ENCODE peak calls at places on chromosomes 7 and 10, in four cellular contexts. Z is mesendoderm, M is thoracic aorta, A is mucosa of descending colon. L is an unnamed sample.

GRCh38 chr10:79050896-79051555 is 17.7 kb upstream of the ZMIZ1 start:
- DNase-seq in Z (peak; percentile 60), M (no peak), A (peak; percentile 42), L (peak; percentile 20)

GRCh38 chr10:62594093-62594520 is 210.4 kb upstream of the ADO start:
- DNase-seq in Z (peak; percentile 74), M (no peak), A (peak; percentile 77), L (peak; percentile 54)

GRCh38 chr10:24097771-24098207 is 111.1 kb upstream of the KIAA1217 start:
- DNase-seq in Z (peak; percentile 70), M (no peak), A (no peak), L (no peak)

GRCh38 chr7:1053816-1054370 is 9.5 kb downstream of the GPR146 start:
- DNase-seq in Z (no peak), M (no peak), A (no peak), L (no peak)

GRCh38 chr10:87675396-87676376 is 16.0 kb downstream of the PAPSS2 start:
- DNase-seq in Z (peak; percentile 40), M (no peak), A (no peak), L (no peak)

GRCh38 chr7:122429926-122430325 is 125.4 kb upstream of the FEZF1 start:
- DNase-seq in Z (no peak), M (no peak), A (no peak), L (no peak)

GRCh38 chr7:164882-165660 is 27.3 kb upstream of the FAM20C start:
- DNase-seq in Z (no peak), M (no peak), A (peak; percentile 62), L (no peak)

GRCh38 chr7:137953043-137953691 is 48.7 kb downstream of the CREB3L2 start:
- DNase-seq in Z (peak; percentile 94), M (no peak), A (no peak), L (no peak)

GRCh38 chr10:89165923-89166322 is 41.2 kb downstream of the CH25H start:
- DNase-seq in Z (no peak), M (no peak), A (no peak), L (no peak)

GRCh38 chr7:48887500-48887899 is 36.8 kb upstream of the CDC14C start:
- DNase-seq in Z (peak; percentile 11), M (no peak), A (no peak), L (no peak)

GRCh38 chr7:32298403-32299132 is 191.6 kb downstream of the LSM5 start:
- DNase-seq in Z (peak; percentile 49), M (no peak), A (no peak), L (peak; percentile 11)

GRCh38 chr7:90727412-90727811 is 131.3 kb downstream of the CDK14 start:
- DNase-seq in Z (no peak), M (no peak), A (no peak), L (no peak)

GRCh38 chr10:97320480-97321031 is 1.5 kb downstream of the FRAT1 start:
- DNase-seq in Z (no peak), M (no peak), A (peak; percentile 61), L (no peak)

GRCh38 chr7:44310221-44310848 is 15.1 kb downstream of the CAMK2B start:
- DNase-seq in Z (no peak), M (no peak), A (no peak), L (no peak)

GRCh38 chr10:8404721-8405120 is 350.2 kb downstream of the GATA3 start:
- DNase-seq in Z (no peak), M (no peak), A (no peak), L (no peak)

GRCh38 chr7:158325530-158326381 is 261.9 kb downstream of the PTPRN2 start:
- DNase-seq in Z (peak; percentile 98), M (no peak), A (peak; percentile 55), L (no peak)

GRCh38 chr7:42189535-42189934 is 47.5 kb downstream of the GLI3 start:
- DNase-seq in Z (no peak), M (no peak), A (no peak), L (no peak)

GRCh38 chr7:16849295-16850148 is 32.3 kb downstream of the AGR3 start:
- DNase-seq in Z (no peak), M (no peak), A (no peak), L (no peak)

GRCh38 chr7:114190387-114190786 is 224.2 kb upstream of the FOXP2 start:
- DNase-seq in Z (no peak), M (no peak), A (no peak), L (peak; percentile 18)

GRCh38 chr7:32536585-32536984 is 41.3 kb downstream of the AVL9 start:
- DNase-seq in Z (no peak), M (no peak), A (no peak), L (no peak)

GRCh38 chr10:3091346-3091787 is 24.0 kb downstream of the PFKP start:
- DNase-seq in Z (no peak), M (no peak), A (no peak), L (no peak)

GRCh38 chr7:114711244-114711643 is 210.7 kb upstream of the MDFIC start:
- DNase-seq in Z (peak; percentile 65), M (no peak), A (no peak), L (no peak)

GRCh38 chr7:4612939-4613841 is 68.9 kb upstream of the FOXK1 start:
- DNase-seq in Z (peak; percentile 71), M (no peak), A (no peak), L (no peak)

GRCh38 chr10:11908536-11908935 is 85.4 kb downstream of the PROSER2 start:
- DNase-seq in Z (no peak), M (no peak), A (no peak), L (no peak)

GRCh38 chr10:3774814-3775670 is 10.0 kb downstream of the KLF6 start:
- DNase-seq in Z (peak; percentile 22), M (peak; percentile 64), A (no peak), L (no peak)

GRCh38 chr10:77606751-77607150 is 30.9 kb downstream of the KCNMA1 start:
- DNase-seq in Z (peak; percentile 18), M (no peak), A (no peak), L (no peak)

GRCh38 chr10:113068178-113068890 is 118.3 kb downstream of the TCF7L2 start:
- DNase-seq in Z (no peak), M (no peak), A (no peak), L (no peak)
- H3K4me1 ChIP-seq in Z (peaks cover 13% of the 10 kb centered on the region), M (peaks cover 79% of the 10 kb centered on the region), A (peaks cover 8% of the 10 kb centered on the region), L (peaks cover 48% of the 10 kb centered on the region)

GRCh38 chr7:104972510-104972909 is 41.5 kb upstream of the KMT2E start:
- DNase-seq in Z (no peak), M (no peak), A (no peak), L (no peak)
- H3K4me1 ChIP-seq in Z (no peaks in the 10 kb centered on the region), M (peaks cover 83% of the 10 kb centered on the region), A (peaks cover 70% of the 10 kb centered on the region), L (peaks cover 39% of the 10 kb centered on the region)

GRCh38 chr7:35646289-35647033 is 48.5 kb downstream of the HERPUD2 start:
- DNase-seq in Z (no peak), M (no peak), A (no peak), L (peak; percentile 71)
- H3K4me1 ChIP-seq in Z (peaks cover 16% of the 10 kb centered on the region), M (peaks cover 41% of the 10 kb centered on the region), A (peaks cover 13% of the 10 kb centered on the region), L (peaks cover 71% of the 10 kb centered on the region)

GRCh38 chr10:128063736-128064614 is 62.2 kb downstream of the MKI67 start:
- DNase-seq in Z (peak; percentile 22), M (no peak), A (no peak), L (no peak)
- H3K4me1 ChIP-seq in Z (peaks cover 10% of the 10 kb centered on the region), M (peaks cover 69% of the 10 kb centered on the region), A (peaks cover 8% of the 10 kb centered on the region), L (no peaks in the 10 kb centered on the region)

GRCh38 chr7:18893156-18893555 is 224.3 kb downstream of the TWIST1 start:
- DNase-seq in Z (no peak), M (no peak), A (no peak), L (no peak)

GRCh38 chr7:18890134-18890533 is 227.3 kb downstream of the TWIST1 start:
- DNase-seq in Z (no peak), M (no peak), A (no peak), L (no peak)

GRCh38 chr7:18886801-18887200 is 230.6 kb downstream of the TWIST1 start:
- DNase-seq in Z (no peak), M (no peak), A (no peak), L (no peak)

GRCh38 chr7:18890885-18891621 is 226.4 kb downstream of the TWIST1 start:
- DNase-seq in Z (peak; percentile 40), M (no peak), A (no peak), L (no peak)

DNA sequence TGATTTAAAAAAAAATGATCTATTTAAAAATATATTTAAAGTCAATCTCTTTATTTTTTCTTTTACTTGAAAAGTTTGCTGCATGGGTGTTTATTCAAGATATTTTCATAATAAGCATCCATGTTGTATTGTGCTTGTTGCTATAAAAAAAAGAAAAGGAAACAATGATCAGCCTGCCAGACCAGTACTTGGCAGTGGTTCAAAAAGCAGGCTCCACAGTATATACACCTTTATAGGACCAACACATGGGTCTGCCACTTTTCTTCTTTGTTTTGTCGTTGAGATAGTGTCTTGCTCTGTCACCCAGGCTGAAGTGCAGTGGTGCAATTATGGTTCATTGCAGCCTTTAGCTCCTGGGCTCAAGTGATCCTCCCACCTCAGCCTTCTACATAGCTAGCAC is 228.0 kb downstream of the TWIST1 start:
- DNase-seq in Z (no peak), M (no peak), A (no peak), L (no peak)
- H3K4me1 ChIP-seq in Z (peaks cover 2% of the 10 kb centered on the region), M (peaks cover 8% of the 10 kb centered on the region), A (no peaks in the 10 kb centered on the region), L (no peaks in the 10 kb centered on the region)

DNA sequence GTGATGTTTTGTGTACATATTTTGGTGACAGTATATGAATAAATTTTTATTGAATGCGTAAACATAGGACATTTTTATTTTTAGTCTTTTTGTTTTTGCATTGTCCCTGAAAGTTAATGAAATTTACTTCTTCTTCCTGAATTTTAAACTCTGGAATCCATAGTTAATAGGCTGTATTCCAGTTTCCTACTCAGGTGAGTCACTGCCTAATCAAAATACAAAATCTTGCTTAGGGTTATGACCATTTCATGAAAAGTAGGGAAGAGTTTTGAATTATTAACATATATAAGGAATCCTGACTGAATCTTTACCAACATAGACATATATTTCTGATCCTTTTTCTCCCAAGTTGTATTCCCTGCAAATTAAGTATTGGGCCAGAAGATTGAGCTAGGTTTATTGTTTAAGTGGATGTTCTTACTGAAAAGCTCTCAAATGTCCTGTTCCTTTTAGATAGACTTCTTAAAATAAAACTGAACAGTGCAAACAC is 2.6 kb downstream of the CREM start:
- DNase-seq in Z (no peak), M (no peak), A (no peak), L (no peak)
- H3K4me1 ChIP-seq in Z (peaks cover 3% of the 10 kb centered on the region), M (peaks cover 34% of the 10 kb centered on the region), A (no peaks in the 10 kb centered on the region), L (peaks cover 40% of the 10 kb centered on the region)

DNA sequence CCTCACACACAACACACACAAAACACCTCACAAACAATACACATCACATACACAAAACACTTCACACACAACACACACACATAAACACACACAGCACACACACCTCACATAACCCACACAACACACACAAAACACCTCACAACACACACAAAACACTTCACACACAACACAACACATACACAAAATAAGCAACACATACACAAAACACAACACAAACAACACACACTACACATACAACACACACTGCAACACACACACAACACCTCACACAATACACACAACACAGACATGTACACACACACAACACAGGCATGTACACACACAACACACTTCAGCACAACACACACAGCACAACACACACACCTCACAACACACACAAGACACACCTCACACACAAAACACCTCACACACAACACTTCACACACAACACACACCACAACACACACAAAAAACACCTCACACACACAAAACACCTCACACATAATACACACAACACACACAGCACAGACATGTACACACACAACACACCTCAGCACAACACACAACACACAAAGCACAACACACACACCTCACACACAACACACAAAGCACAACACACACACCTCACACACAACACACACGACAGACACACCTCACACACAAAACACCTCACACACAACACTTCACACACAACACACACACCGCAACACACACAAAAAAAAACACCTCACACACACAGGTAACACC is 107.5 kb downstream of the TNS3 start:
- DNase-seq in Z (no peak), M (no peak), A (no peak), L (no peak)
- H3K4me1 ChIP-seq in Z (peaks cover 9% of the 10 kb centered on the region), M (peaks cover 66% of the 10 kb centered on the region), A (peaks cover 44% of the 10 kb centered on the region), L (peaks cover 97% of the 10 kb centered on the region)

GRCh38 chr10:44976352-44977198 is 2.0 kb downstream of the DEPP1 start:
- DNase-seq in Z (no peak), M (no peak), A (no peak), L (peak; percentile 46)
- H3K4me1 ChIP-seq in Z (peaks cover 17% of the 10 kb centered on the region), M (peaks cover 62% of the 10 kb centered on the region), A (peaks cover 35% of the 10 kb centered on the region), L (peaks cover 77% of the 10 kb centered on the region)